ENCODE peak calls at places on chromosomes 16 and 17, in ten cellular contexts. I is NCI-H2081; Q is natural killer cell treated with Interleukin-12 subunit alpha and Interleukin-12 subunit beta and Interleukin-15 and Interleukin-18, amount 100 ng/mL, for 72 hours; S is T47D; X is tibial nerve; L is T follicular helper cell; F is lower lobe of right lung; U is HAP-1; G is midbrain; J is HTR-8/SVneo. R is an unnamed sample.
A peak's percentile ranks its signal among the peaks of the same experiment; 100 is the strongest.

GRCh38 chr17:39800540-39800939 is 62.8 kb downstream of the GRB7 start:
- DNase-seq in F (no peak), S (no peak), I (peak; percentile 65), G (no peak), L (peak; percentile 49), U (no peak), J (no peak), Q (no peak), X (no peak), R (no peak)

GRCh38 chr17:40112191-40112590 is 9.6 kb upstream of the MSL1 start:
- DNase-seq in U (no peak), S (no peak), I (no peak), J (no peak), F (no peak), L (no peak), X (no peak), Q (no peak), G (no peak), R (no peak)

GRCh38 chr17:77779711-77780539 is 178.6 kb upstream of the TNRC6C start:
- DNase-seq in L (no peak), Q (no peak), U (no peak), X (no peak), I (no peak), S (peak; percentile 69), G (peak; percentile 19), J (no peak), F (no peak), R (no peak)

GRCh38 chr16:10128397-10129258 is 53.6 kb downstream of the GRIN2A start:
- DNase-seq in S (no peak), U (no peak), J (no peak), I (no peak), L (no peak), F (no peak), G (no peak), X (no peak), Q (no peak), R (no peak)

GRCh38 chr16:20409398-20410152 is at the start of gene ACSM5:
- DNase-seq in J (no peak), U (no peak), X (peak; percentile 49), L (no peak), S (no peak), F (no peak), Q (no peak), G (peak; percentile 64), I (no peak), R (no peak)

GRCh38 chr16:56312028-56312300 is 113.4 kb downstream of the AMFR start:
- DNase-seq in X (no peak), I (no peak), U (no peak), G (no peak), L (no peak), F (no peak), J (no peak), S (no peak), Q (no peak), R (no peak)

GRCh38 chr16:3988824-3989223 is 108.3 kb upstream of the CREBBP start:
- DNase-seq in S (no peak), X (no peak), L (no peak), F (no peak), Q (no peak), I (peak; percentile 27), J (no peak), G (no peak), U (no peak), R (no peak)

GRCh38 chr17:79607941-79608728 is 2.7 kb downstream of the RBFOX3 start:
- DNase-seq in U (peak; percentile 10), F (no peak), J (no peak), G (no peak), I (no peak), X (no peak), L (no peak), Q (no peak), S (peak; percentile 98), R (no peak)

GRCh38 chr17:71870546-71870862 is 250.3 kb upstream of the SOX9 start:
- DNase-seq in G (no peak), L (no peak), I (peak; percentile 39), F (no peak), U (no peak), J (no peak), X (no peak), Q (no peak), S (no peak), R (no peak)

GRCh38 chr16:82629441-82630027 is 2.8 kb downstream of the CDH13 start:
- DNase-seq in F (no peak), L (no peak), X (no peak), I (no peak), G (no peak), Q (no peak), U (peak; percentile 65), J (peak; percentile 53), S (no peak), R (no peak)

GRCh38 chr17:57043276-57043675 is 41.8 kb upstream of the AKAP1 start:
- DNase-seq in L (no peak), I (no peak), G (no peak), U (no peak), S (no peak), Q (no peak), F (no peak), X (no peak), J (no peak), R (no peak)

GRCh38 chr16:54324716-54325115 is 38.1 kb upstream of the IRX3 start:
- DNase-seq in I (no peak), L (no peak), U (no peak), J (no peak), F (no peak), G (no peak), S (no peak), X (no peak), Q (no peak), R (no peak)

GRCh38 chr16:23484501-23485256 is 25.6 kb downstream of the GGA2 start:
- DNase-seq in S (no peak), F (no peak), J (no peak), G (no peak), I (no peak), Q (no peak), X (no peak), U (no peak), L (no peak), R (no peak)

GRCh38 chr16:49467540-49468372 is 94.2 kb downstream of the C16orf78 start:
- DNase-seq in G (no peak), U (no peak), I (no peak), L (no peak), J (no peak), F (peak; percentile 14), Q (no peak), S (no peak), X (no peak), R (no peak)

GRCh38 chr17:61699694-61700093 is 108.7 kb upstream of the NACA2 start:
- DNase-seq in J (no peak), F (no peak), I (no peak), Q (no peak), X (no peak), S (no peak), U (no peak), L (no peak), G (no peak), R (no peak)

GRCh38 chr17:55320594-55321506 is 56.1 kb downstream of the HLF start:
- DNase-seq in G (no peak), Q (no peak), U (no peak), X (no peak), L (no peak), J (no peak), F (no peak), S (no peak), I (no peak), R (no peak)

GRCh38 chr16:19068237-19068815 is 912 bp downstream of the COQ7 start:
- DNase-seq in G (no peak), L (no peak), J (no peak), U (no peak), F (no peak), I (no peak), X (no peak), S (no peak), Q (no peak), R (no peak)

R was measured in PC-9.